ENCODE peak calls at places on chromosomes 5 and 9, in five cellular contexts. I is neural progenitor cell, L is left ventricle myocardium inferior, P is A549, S is SK-N-SH. W is an unnamed sample.

GRCh38 chr9:14812806-14813205 is 90.3 kb upstream of the CER1 start:
- DNase-seq in I (no peak), S (no peak), L (no peak), P (no peak), W (no peak)

GRCh38 chr9:96203867-96204412 is 98.0 kb downstream of the HSD17B3 start:
- DNase-seq in P (no peak), S (peak; percentile 89), L (peak; percentile 20), I (no peak), W (no peak)

GRCh38 chr5:1800470-1801060 is 642 bp upstream of the NDUFS6 start:
- DNase-seq in S (no peak), L (no peak), P (peak; percentile 36), I (peak; percentile 56), W (peak; percentile 57)

GRCh38 chr9:111873901-111874300 is 22.7 kb upstream of the UGCG start:
- DNase-seq in I (no peak), L (no peak), S (no peak), P (no peak), W (no peak)

GRCh38 chr5:33153891-33154290 is 286.9 kb upstream of the TARS1 start:
- DNase-seq in L (no peak), S (no peak), P (no peak), I (no peak), W (no peak)

GRCh38 chr5:101915559-101915958 is 380.5 kb downstream of the SLCO4C1 start:
- DNase-seq in S (no peak), P (peak; percentile 48), I (no peak), L (no peak), W (no peak)

GRCh38 chr9:81979196-81979595 is 9.4 kb upstream of the SPATA31D1 start:
- DNase-seq in L (no peak), S (no peak), I (no peak), P (no peak), W (no peak)

GRCh38 chr5:167573274-167574127 is 717.9 kb upstream of the WWC1 start:
- DNase-seq in L (no peak), S (peak; percentile 20), P (no peak), I (peak; percentile 91), W (peak; percentile 74)

GRCh38 chr5:91151947-91152346 is 231.2 kb downstream of the ARRDC3 start:
- DNase-seq in I (no peak), S (no peak), P (peak; percentile 66), L (peak; percentile 60), W (no peak)

GRCh38 chr9:16532681-16533450 is 337.6 kb downstream of the BNC2 start:
- DNase-seq in P (peak; percentile 62), L (no peak), I (no peak), S (no peak), W (no peak)

GRCh38 chr5:178289438-178289837 is 56.8 kb upstream of the PHYKPL start:
- DNase-seq in S (no peak), L (no peak), I (no peak), P (no peak), W (no peak)

GRCh38 chr5:159971931-159972461 is 36.9 kb upstream of the TTC1 start:
- DNase-seq in L (no peak), P (no peak), S (peak; percentile 61), I (peak; percentile 78), W (no peak)

GRCh38 chr5:53424691-53425597 is 55.5 kb upstream of the FST start:
- DNase-seq in I (no peak), L (no peak), P (no peak), S (no peak), W (no peak)

GRCh38 chr5:17217421-17218352 is at the start of gene BASP1:
- DNase-seq in S (peak; percentile 84), L (peak; percentile 73), P (peak; percentile 91), I (peak; percentile 94), W (peak; percentile 80)

GRCh38 chr9:106936680-106937079 is 73.7 kb downstream of the ZNF462 start:
- DNase-seq in P (no peak), I (no peak), L (no peak), S (no peak), W (no peak)

GRCh38 chr5:91419136-91419535 is 36.0 kb upstream of the ARRDC3 start:
- DNase-seq in P (no peak), S (no peak), L (no peak), I (no peak), W (no peak)

GRCh38 chr5:33892419-33893151 is 795 bp upstream of the ADAMTS12 start:
- DNase-seq in S (no peak), P (peak; percentile 53), L (no peak), I (peak; percentile 68), W (peak; percentile 53)

GRCh38 chr5:156438076-156438475 is 111.1 kb downstream of the SGCD start:
- DNase-seq in I (no peak), P (no peak), L (no peak), S (no peak), W (no peak)

GRCh38 chr5:181223729-181224389 is 778 bp downstream of the TRIM41 start:
- DNase-seq in P (no peak), I (peak; percentile 95), S (peak; percentile 85), L (no peak), W (peak; percentile 82)

GRCh38 chr5:6780802-6781391 is 67.7 kb downstream of the TENT4A start:
- DNase-seq in P (peak; percentile 53), S (peak; percentile 57), L (no peak), I (no peak), W (no peak)

GRCh38 chr5:79986260-79986659 is 4.8 kb downstream of the MTX3 start:
- DNase-seq in S (no peak), I (no peak), P (no peak), L (no peak), W (no peak)

GRCh38 chr5:153835891-153836515 is 202.7 kb downstream of the FAM114A2 start:
- DNase-seq in S (peak; percentile 24), I (no peak), L (no peak), P (no peak), W (no peak)

GRCh38 chr9:131618071-131618479 is 72.8 kb downstream of the PRRT1B start:
- DNase-seq in P (no peak), I (no peak), L (peak; percentile 75), S (peak; percentile 77), W (no peak)

GRCh38 chr5:147751156-147751830 is 31.2 kb downstream of the JAKMIP2 start:
- DNase-seq in P (no peak), S (no peak), L (no peak), I (no peak), W (no peak)
- H3K27ac ChIP-seq in P (no peak overlapping the region), S (no peak overlapping the region), L (no peak overlapping the region), I (no peak overlapping the region), W (peak overlapping the region; percentile 73)

GRCh38 chr5:10892135-10892910 is 131.3 kb upstream of the DAP start:
- DNase-seq in L (no peak), P (no peak), I (no peak), S (no peak), W (no peak)
- H3K27ac ChIP-seq in L (no peak overlapping the region), P (no peak overlapping the region), I (no peak overlapping the region), S (no peak overlapping the region), W (no peak overlapping the region)

GRCh38 chr5:174533127-174533453 is 191.3 kb upstream of the MSX2 start:
- DNase-seq in I (no peak), L (no peak), P (peak; percentile 7), S (no peak), W (no peak)
- H3K27ac ChIP-seq in I (no peak overlapping the region), L (no peak overlapping the region), P (peak overlapping the region; percentile 85), S (no peak overlapping the region), W (no peak overlapping the region)

DNA sequence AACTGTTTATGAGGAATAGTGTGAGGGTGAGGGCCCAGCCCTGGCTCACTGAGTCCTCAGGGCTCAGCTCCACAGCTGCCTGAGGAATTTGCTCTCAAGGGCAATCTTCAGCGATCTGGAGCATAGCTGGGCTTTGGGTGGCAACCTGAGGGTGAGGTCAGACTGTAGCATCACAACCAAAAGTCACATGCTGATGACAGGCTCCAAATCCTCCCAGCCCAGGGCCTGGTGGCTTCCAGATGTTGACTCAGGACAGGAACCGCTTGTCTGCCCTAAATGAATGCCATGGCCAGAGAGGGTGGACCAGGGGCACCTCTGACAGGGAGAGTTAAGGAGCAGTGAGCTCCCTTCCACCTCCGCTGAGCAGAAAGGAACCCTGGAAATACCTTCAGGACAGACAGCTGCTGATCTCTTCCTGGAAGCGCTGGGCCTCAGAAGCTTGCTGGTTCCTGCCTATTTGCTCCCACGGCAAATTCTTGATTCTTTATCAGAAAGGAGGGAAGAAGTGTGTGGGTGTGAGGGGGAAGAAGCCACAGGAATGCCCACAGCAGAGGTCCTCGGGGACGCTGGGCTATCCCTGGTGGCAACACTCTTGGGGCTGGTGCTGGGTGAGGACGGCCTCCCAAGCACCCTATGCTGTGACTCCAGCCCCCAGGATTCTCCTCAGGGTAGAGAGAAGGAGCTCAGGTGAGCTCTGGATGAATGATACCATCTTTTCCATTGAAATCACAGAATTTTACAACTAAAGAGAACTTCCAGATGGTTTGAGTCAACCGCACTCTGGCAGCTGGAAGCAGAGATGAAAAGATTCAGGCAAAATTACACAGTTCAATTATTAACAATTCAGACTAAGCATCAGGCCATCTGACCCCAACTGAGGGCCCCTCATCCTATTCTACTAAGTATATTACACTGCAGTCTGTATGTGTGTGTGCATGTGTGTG is 13.8 kb upstream of the CTSL start:
- DNase-seq in L (no peak), P (peak; percentile 81), I (no peak), S (peak; percentile 60), W (no peak)
- H3K27ac ChIP-seq in L (peak overlapping the region; percentile 25), P (peak overlapping the region; percentile 95), I (no peak overlapping the region), S (peak overlapping the region; percentile 7), W (no peak overlapping the region)

GRCh38 chr9:116322521-116322920 is 168.9 kb downstream of the PAPPA start:
- DNase-seq in I (no peak), L (no peak), S (no peak), P (no peak), W (no peak)
- H3K27ac ChIP-seq in I (no peak overlapping the region), L (no peak overlapping the region), S (no peak overlapping the region), P (peak overlapping the region; percentile 63), W (no peak overlapping the region)

GRCh38 chr5:112630246-112631009 is 107.3 kb upstream of the APC start:
- DNase-seq in L (no peak), S (no peak), P (peak; percentile 61), I (no peak), W (no peak)
- H3K27ac ChIP-seq in L (no peak overlapping the region), S (peak overlapping the region; percentile 62), P (no peak overlapping the region), I (no peak overlapping the region), W (no peak overlapping the region)

DNA sequence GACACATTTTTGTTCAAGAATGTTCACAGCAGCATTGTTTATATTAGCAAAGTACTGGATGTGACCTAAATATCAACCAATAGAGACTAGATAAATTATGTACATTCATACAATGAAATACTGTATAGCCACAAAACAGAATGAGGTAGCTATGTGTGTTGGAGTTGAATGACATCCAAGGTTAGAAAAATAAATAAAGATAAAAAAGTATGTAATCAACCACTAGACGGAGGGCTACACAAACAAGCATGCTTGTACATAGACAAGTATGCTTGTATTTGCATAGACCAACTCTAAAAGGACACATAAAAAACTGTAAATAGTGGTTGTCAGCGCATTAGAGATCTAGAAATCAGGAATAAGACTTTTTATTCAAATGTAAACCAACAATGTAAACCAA is 3.0 kb downstream of the FEM1C start:
- DNase-seq in L (no peak), I (no peak), S (no peak), P (no peak), W (no peak)
- H3K27ac ChIP-seq in L (peak overlapping the region; percentile 96), I (no peak overlapping the region), S (no peak overlapping the region), P (no peak overlapping the region), W (no peak overlapping the region)

W was measured in neuronal stem cell.